ENCODE peak calls at places on chromosomes 1 and 21, in six cellular contexts. One of them, this sample, is unnamed.

GRCh38 chr21:45236481-45236880 is 51.2 kb downstream of the POFUT2 start:
- DNase-seq in pancreas: no peak
- DNase-seq in lower leg skin: no peak
- DNase-seq in GM12865: peak; percentile 12
- DNase-seq in K562: no peak
- DNase-seq in neuronal stem cell: no peak
- DNase-seq in this sample: no peak

GRCh38 chr1:208204779-208205178 is 39.4 kb downstream of the PLXNA2 start:
- DNase-seq in K562: no peak
- DNase-seq in neuronal stem cell: no peak
- DNase-seq in GM12865: no peak
- DNase-seq in lower leg skin: no peak
- DNase-seq in pancreas: no peak
- DNase-seq in this sample: no peak

GRCh38 chr1:109910963-109911798 is 532 bp downstream of the CSF1 start:
- DNase-seq in neuronal stem cell: peak; percentile 24
- DNase-seq in pancreas: no peak
- DNase-seq in GM12865: peak; percentile 35
- DNase-seq in K562: peak; percentile 81
- DNase-seq in lower leg skin: no peak
- DNase-seq in this sample: no peak

GRCh38 chr1:150152772-150153461 is 3.2 kb downstream of the PLEKHO1 start:
- DNase-seq in K562: no peak
- DNase-seq in GM12865: no peak
- DNase-seq in pancreas: no peak
- DNase-seq in lower leg skin: peak; percentile 85
- DNase-seq in neuronal stem cell: no peak
- DNase-seq in this sample: no peak

GRCh38 chr21:14995695-14996490 is 68.9 kb downstream of the NRIP1 start:
- DNase-seq in K562: no peak
- DNase-seq in neuronal stem cell: no peak
- DNase-seq in lower leg skin: no peak
- DNase-seq in GM12865: no peak
- DNase-seq in pancreas: no peak
- DNase-seq in this sample: no peak

GRCh38 chr1:229730573-229730972 is 104.5 kb downstream of the URB2 start:
- DNase-seq in pancreas: no peak
- DNase-seq in GM12865: no peak
- DNase-seq in K562: no peak
- DNase-seq in lower leg skin: no peak
- DNase-seq in neuronal stem cell: no peak
- DNase-seq in this sample: no peak

GRCh38 chr1:192903142-192903541 is 94.3 kb downstream of the RGS2 start:
- DNase-seq in lower leg skin: no peak
- DNase-seq in neuronal stem cell: no peak
- DNase-seq in K562: no peak
- DNase-seq in pancreas: peak; percentile 51
- DNase-seq in GM12865: no peak
- DNase-seq in this sample: no peak

GRCh38 chr1:243351347-243351746 is 95.5 kb downstream of the SDCCAG8 start:
- DNase-seq in lower leg skin: no peak
- DNase-seq in pancreas: no peak
- DNase-seq in GM12865: no peak
- DNase-seq in neuronal stem cell: no peak
- DNase-seq in K562: no peak
- DNase-seq in this sample: no peak

GRCh38 chr1:162145966-162146696 is 76.6 kb downstream of the NOS1AP start:
- DNase-seq in lower leg skin: no peak
- DNase-seq in neuronal stem cell: no peak
- DNase-seq in GM12865: no peak
- DNase-seq in pancreas: no peak
- DNase-seq in K562: no peak
- DNase-seq in this sample: no peak

GRCh38 chr1:84145051-84145450 is 980 bp downstream of the PRKACB start:
- DNase-seq in K562: no peak
- DNase-seq in GM12865: no peak
- DNase-seq in lower leg skin: no peak
- DNase-seq in pancreas: no peak
- DNase-seq in neuronal stem cell: no peak
- DNase-seq in this sample: peak; percentile 51

GRCh38 chr1:69523032-69523431 is 44.7 kb upstream of the LRRC7 start:
- DNase-seq in pancreas: no peak
- DNase-seq in GM12865: no peak
- DNase-seq in lower leg skin: no peak
- DNase-seq in K562: no peak
- DNase-seq in neuronal stem cell: no peak
- DNase-seq in this sample: no peak

GRCh38 chr21:44377201-44377921 is 23.9 kb downstream of the TRPM2 start:
- DNase-seq in GM12865: no peak
- DNase-seq in pancreas: no peak
- DNase-seq in lower leg skin: peak; percentile 81
- DNase-seq in neuronal stem cell: no peak
- DNase-seq in K562: peak; percentile 35
- DNase-seq in this sample: no peak

GRCh38 chr1:42966688-42967609 is 8.3 kb upstream of the SLC2A1 start:
- DNase-seq in neuronal stem cell: no peak
- DNase-seq in GM12865: no peak
- DNase-seq in lower leg skin: no peak
- DNase-seq in K562: peak; percentile 82
- DNase-seq in pancreas: peak; percentile 70
- DNase-seq in this sample: no peak

GRCh38 chr1:240595476-240595875 is 16.5 kb downstream of the GREM2 start:
- DNase-seq in lower leg skin: no peak
- DNase-seq in GM12865: no peak
- DNase-seq in K562: no peak
- DNase-seq in pancreas: no peak
- DNase-seq in neuronal stem cell: no peak
- DNase-seq in this sample: no peak

GRCh38 chr1:1023700-1024099 is 3.8 kb downstream of the AGRN start:
- DNase-seq in lower leg skin: no peak
- DNase-seq in neuronal stem cell: no peak
- DNase-seq in pancreas: no peak
- DNase-seq in GM12865: no peak
- DNase-seq in K562: peak; percentile 36
- DNase-seq in this sample: no peak

GRCh38 chr1:1020415-1021009 is 592 bp downstream of the AGRN start:
- DNase-seq in neuronal stem cell: no peak
- DNase-seq in K562: peak; percentile 79
- DNase-seq in lower leg skin: no peak
- DNase-seq in pancreas: no peak
- DNase-seq in GM12865: peak; percentile 39
- DNase-seq in this sample: no peak

GRCh38 chr1:1021010-1021845 is 1.3 kb downstream of the AGRN start:
- DNase-seq in neuronal stem cell: no peak
- DNase-seq in K562: peak; percentile 77
- DNase-seq in GM12865: no peak
- DNase-seq in pancreas: peak; percentile 70
- DNase-seq in lower leg skin: no peak
- DNase-seq in this sample: no peak

GRCh38 chr1:1021860-1022259 is 1.9 kb downstream of the AGRN start:
- DNase-seq in pancreas: no peak
- DNase-seq in lower leg skin: no peak
- DNase-seq in neuronal stem cell: no peak
- DNase-seq in GM12865: no peak
- DNase-seq in K562: no peak
- DNase-seq in this sample: no peak

GRCh38 chr1:1022322-1023090 is 2.6 kb downstream of the AGRN start:
- DNase-seq in neuronal stem cell: no peak
- DNase-seq in lower leg skin: no peak
- DNase-seq in K562: no peak
- DNase-seq in pancreas: no peak
- DNase-seq in GM12865: no peak
- DNase-seq in this sample: no peak
- H3K4me3 ChIP-seq in neuronal stem cell: no peak overlapping the region
- H3K4me3 ChIP-seq in lower leg skin: no peak overlapping the region
- H3K4me3 ChIP-seq in K562: no peak overlapping the region
- H3K4me3 ChIP-seq in pancreas: no peak overlapping the region
- H3K4me3 ChIP-seq in GM12865: no peak overlapping the region
- H3K4me3 ChIP-seq in this sample: no peak overlapping the region

GRCh38 chr1:52741259-52741658 is 15.0 kb downstream of the ZYG11B start:
- DNase-seq in pancreas: no peak
- DNase-seq in neuronal stem cell: no peak
- DNase-seq in GM12865: no peak
- DNase-seq in K562: no peak
- DNase-seq in lower leg skin: no peak
- DNase-seq in this sample: no peak
- H3K4me3 ChIP-seq in pancreas: no peak overlapping the region
- H3K4me3 ChIP-seq in neuronal stem cell: no peak overlapping the region
- H3K4me3 ChIP-seq in GM12865: no peak overlapping the region
- H3K4me3 ChIP-seq in K562: no peak overlapping the region
- H3K4me3 ChIP-seq in lower leg skin: no peak overlapping the region
- H3K4me3 ChIP-seq in this sample: no peak overlapping the region

DNA sequence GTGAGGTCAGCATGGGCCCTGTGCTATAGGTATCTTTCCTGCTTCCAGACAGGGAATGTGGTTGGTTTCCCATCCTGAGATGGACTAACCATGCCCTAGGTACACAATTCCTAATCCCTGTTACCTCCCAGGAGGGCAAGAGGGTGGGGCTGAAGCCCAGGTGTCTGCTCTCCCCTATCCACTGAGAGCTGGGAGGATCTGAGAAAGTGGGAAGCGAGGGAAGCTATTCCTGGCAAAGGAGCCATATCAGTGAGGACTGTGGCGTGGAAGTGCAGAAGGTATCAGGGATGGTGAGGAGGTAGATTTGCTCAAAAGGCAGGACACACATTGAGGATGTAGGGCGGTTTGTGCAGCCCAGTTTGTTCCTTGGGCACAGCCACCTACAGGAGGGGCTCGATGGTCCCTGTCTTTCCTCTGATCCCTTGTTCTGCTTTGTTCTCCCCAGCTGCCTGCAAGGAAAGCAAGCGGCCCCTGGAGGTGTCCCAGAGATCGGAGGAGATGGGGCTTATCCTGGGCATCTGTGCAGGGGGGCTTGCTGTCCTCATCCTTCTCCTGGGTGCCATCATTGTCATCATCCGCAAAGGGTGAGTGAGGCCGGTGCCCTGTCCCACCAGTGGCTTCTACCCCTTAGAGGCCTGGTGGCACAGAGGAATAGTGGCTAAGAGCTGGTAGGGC is 48.1 kb downstream of the PTPRU start:
- DNase-seq in K562: no peak
- DNase-seq in pancreas: no peak
- DNase-seq in lower leg skin: peak; percentile 74
- DNase-seq in neuronal stem cell: no peak
- DNase-seq in GM12865: no peak
- DNase-seq in this sample: no peak
- H3K4me3 ChIP-seq in K562: no peak overlapping the region
- H3K4me3 ChIP-seq in pancreas: no peak overlapping the region
- H3K4me3 ChIP-seq in lower leg skin: no peak overlapping the region
- H3K4me3 ChIP-seq in neuronal stem cell: peak overlapping the region; percentile 29
- H3K4me3 ChIP-seq in GM12865: no peak overlapping the region
- H3K4me3 ChIP-seq in this sample: no peak overlapping the region

GRCh38 chr1:92951141-92951582 is 10.1 kb downstream of the DIPK1A start:
- DNase-seq in neuronal stem cell: no peak
- DNase-seq in pancreas: no peak
- DNase-seq in GM12865: peak; percentile 85
- DNase-seq in K562: no peak
- DNase-seq in lower leg skin: no peak
- DNase-seq in this sample: peak; percentile 89
- H3K4me3 ChIP-seq in neuronal stem cell: no peak overlapping the region
- H3K4me3 ChIP-seq in pancreas: no peak overlapping the region
- H3K4me3 ChIP-seq in GM12865: no peak overlapping the region
- H3K4me3 ChIP-seq in K562: no peak overlapping the region
- H3K4me3 ChIP-seq in lower leg skin: no peak overlapping the region
- H3K4me3 ChIP-seq in this sample: no peak overlapping the region

GRCh38 chr1:154352245-154352580 is 26.9 kb downstream of the ATP8B2 start:
- DNase-seq in GM12865: no peak
- DNase-seq in K562: no peak
- DNase-seq in pancreas: no peak
- DNase-seq in neuronal stem cell: no peak
- DNase-seq in lower leg skin: no peak
- DNase-seq in this sample: no peak
- H3K4me3 ChIP-seq in GM12865: no peak overlapping the region
- H3K4me3 ChIP-seq in K562: peak overlapping the region; percentile 29
- H3K4me3 ChIP-seq in pancreas: peak overlapping the region; percentile 37
- H3K4me3 ChIP-seq in neuronal stem cell: no peak overlapping the region
- H3K4me3 ChIP-seq in lower leg skin: no peak overlapping the region
- H3K4me3 ChIP-seq in this sample: no peak overlapping the region

DNA sequence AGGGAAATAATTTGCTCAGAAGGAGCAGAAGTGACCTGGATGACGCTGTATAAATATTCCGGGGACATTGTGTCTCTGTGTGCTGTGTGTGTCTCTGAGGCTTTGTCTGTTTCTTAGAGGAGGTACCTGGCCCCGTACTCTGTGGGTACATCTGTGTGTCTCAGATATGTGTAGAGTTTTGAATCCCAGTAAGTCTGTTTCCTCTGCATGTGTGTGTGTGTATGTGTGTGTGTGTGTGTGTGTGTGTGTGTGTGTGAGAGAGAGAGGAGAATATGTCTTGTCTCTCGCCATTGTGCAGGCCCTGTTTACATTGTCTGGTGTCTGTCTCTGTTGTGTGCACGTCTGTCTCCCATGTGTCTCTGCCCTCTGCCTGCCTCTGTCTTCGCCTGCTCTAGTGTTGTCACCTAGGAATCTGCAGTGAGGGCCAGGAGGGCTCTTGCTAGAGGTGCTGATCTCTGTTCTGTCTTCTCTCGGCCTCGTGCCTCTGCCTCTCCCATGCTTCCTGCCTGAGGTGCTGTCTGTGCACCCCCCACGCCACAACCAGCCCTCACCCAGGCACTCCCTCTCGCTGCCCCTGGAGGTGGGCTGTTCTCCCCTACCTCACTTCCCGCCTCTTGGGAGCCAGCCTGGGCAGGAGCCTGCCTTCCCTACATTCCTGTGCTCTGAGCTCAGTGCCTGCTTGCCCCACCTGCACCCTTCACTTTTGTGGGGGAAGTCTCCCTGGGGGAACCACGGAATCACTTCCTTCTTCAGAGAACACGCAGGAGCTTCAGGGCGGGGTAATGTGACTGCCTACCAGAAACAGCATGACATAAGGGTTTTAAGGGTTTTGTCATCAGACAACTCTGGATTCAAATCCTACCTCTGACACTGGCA is 5.9 kb downstream of the MAP7D1 start:
- DNase-seq in GM12865: peak; percentile 63
- DNase-seq in pancreas: no peak
- DNase-seq in neuronal stem cell: no peak
- DNase-seq in lower leg skin: no peak
- DNase-seq in K562: no peak
- DNase-seq in this sample: peak; percentile 48
- H3K4me3 ChIP-seq in GM12865: peak overlapping the region; percentile 53
- H3K4me3 ChIP-seq in pancreas: no peak overlapping the region
- H3K4me3 ChIP-seq in neuronal stem cell: peak overlapping the region; percentile 52
- H3K4me3 ChIP-seq in lower leg skin: no peak overlapping the region
- H3K4me3 ChIP-seq in K562: peak overlapping the region; percentile 37
- H3K4me3 ChIP-seq in this sample: peak overlapping the region; percentile 69